ENCODE peak calls at places on chromosomes 5 and 9, in six cellular contexts. W is IMR-90, D is tibial nerve, S is HepG2, Y is body of pancreas, O is uterus. N is an unnamed sample.

GRCh38 chr5:128574041-128574440 is 36.0 kb upstream of the FBN2 start:
- DNase-seq in W (peak; percentile 56), D (no peak), S (no peak), Y (no peak), O (no peak), N (no peak)

GRCh38 chr9:34552986-34553385 is 30.2 kb upstream of the ENHO start:
- DNase-seq in W (no peak), D (no peak), S (no peak), Y (no peak), O (no peak), N (no peak)

GRCh38 chr5:7897014-7897600 is 28.2 kb downstream of the MTRR start:
- DNase-seq in W (peak; percentile 52), D (no peak), S (peak; percentile 21), Y (no peak), O (no peak), N (no peak)

GRCh38 chr5:135444881-135445280 is 2.3 kb downstream of the DCANP1 start:
- DNase-seq in W (no peak), D (no peak), S (no peak), Y (no peak), O (no peak), N (peak; percentile 48)

GRCh38 chr9:18980124-18980660 is 52.8 kb downstream of the SAXO1 start:
- DNase-seq in W (no peak), D (no peak), S (no peak), Y (no peak), O (no peak), N (no peak)

GRCh38 chr5:103827976-103828375 is 265.4 kb upstream of the NUDT12 start:
- DNase-seq in W (no peak), D (no peak), S (no peak), Y (no peak), O (no peak), N (no peak)

GRCh38 chr9:95249986-95250385 is 67.5 kb downstream of the FANCC start:
- DNase-seq in W (no peak), D (no peak), S (peak; percentile 65), Y (peak; percentile 73), O (no peak), N (no peak)

GRCh38 chr9:121750715-121751623 is 99.5 kb downstream of the DAB2IP start:
- DNase-seq in W (no peak), D (no peak), S (peak; percentile 93), Y (peak; percentile 82), O (no peak), N (no peak)

GRCh38 chr9:34568133-34568532 is 21.4 kb downstream of the CNTFR start:
- DNase-seq in W (no peak), D (no peak), S (no peak), Y (no peak), O (no peak), N (no peak)

GRCh38 chr9:34267660-34268059 is 61.4 kb downstream of the KIF24 start:
- DNase-seq in W (no peak), D (no peak), S (no peak), Y (no peak), O (no peak), N (no peak)

GRCh38 chr5:150791536-150791935 is 13.0 kb downstream of the SMIM3 start:
- DNase-seq in W (peak; percentile 52), D (no peak), S (no peak), Y (no peak), O (no peak), N (no peak)

GRCh38 chr9:130240410-130241197 is 25.0 kb upstream of the HMCN2 start:
- DNase-seq in W (peak; percentile 71), D (peak; percentile 77), S (peak; percentile 72), Y (peak; percentile 79), O (peak; percentile 75), N (peak; percentile 49)

GRCh38 chr5:127705120-127705892 is 2.1 kb downstream of the CCDC192 start:
- DNase-seq in W (peak; percentile 86), D (peak; percentile 43), S (no peak), Y (peak; percentile 43), O (peak; percentile 26), N (no peak)

GRCh38 chr9:111013707-111014106 is 24.6 kb downstream of the LPAR1 start:
- DNase-seq in W (no peak), D (no peak), S (no peak), Y (no peak), O (no peak), N (no peak)

GRCh38 chr5:80230269-80230992 is 25.4 kb downstream of the SERINC5 start:
- DNase-seq in W (no peak), D (no peak), S (peak; percentile 47), Y (no peak), O (no peak), N (no peak)
- H3K4me1 ChIP-seq in W (no peaks in the 10 kb centered on the region), D (peaks cover 9% of the 10 kb centered on the region), S (peaks cover 61% of the 10 kb centered on the region), Y (peaks cover 28% of the 10 kb centered on the region), O (no peaks in the 10 kb centered on the region), N (peaks cover 9% of the 10 kb centered on the region)

GRCh38 chr5:95961617-95962474 is at the start of gene ELL2:
- DNase-seq in W (peak; percentile 98), D (peak; percentile 97), S (peak; percentile 97), Y (peak; percentile 100), O (peak; percentile 97), N (peak; percentile 99)
- TF ChIP-seq POLR2A in W (peak; percentile 97), D (peak; percentile 81), S (peak; percentile 64), Y (peak; percentile 98), O (peak; percentile 88), N (peak; percentile 97)

DNA sequence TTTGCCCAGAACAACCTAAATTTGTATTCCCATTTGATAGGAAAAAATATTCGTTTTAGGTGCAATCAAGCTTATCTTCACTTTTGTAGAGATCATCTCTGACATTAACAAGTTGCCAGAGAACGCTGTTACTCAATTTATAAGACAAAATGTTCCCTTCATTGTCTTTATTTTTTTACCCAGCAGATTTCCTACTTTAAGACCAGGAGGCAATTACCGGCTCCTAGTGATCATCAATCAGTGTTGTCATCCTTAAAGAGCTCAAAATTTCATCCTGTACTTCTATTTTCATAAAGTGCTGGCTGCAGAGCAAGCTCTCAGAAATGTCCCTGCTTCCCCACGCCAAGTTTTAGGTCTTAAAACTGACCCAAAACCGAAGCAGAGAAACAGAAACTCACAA is 82.9 kb downstream of the PJA2 start:
- DNase-seq in W (no peak), D (no peak), S (no peak), Y (no peak), O (no peak), N (no peak)
- H3K4me3 ChIP-seq in W (no peak overlapping the region), D (no peak overlapping the region), S (no peak overlapping the region), Y (no peak overlapping the region), O (no peak overlapping the region), N (no peak overlapping the region)

GRCh38 chr9:92963831-92964606 is 16.7 kb downstream of the FGD3 start:
- DNase-seq in W (no peak), D (peak; percentile 25), S (peak; percentile 39), Y (peak; percentile 64), O (no peak), N (peak; percentile 43)

GRCh38 chr9:92961627-92962302 is 14.4 kb downstream of the FGD3 start:
- DNase-seq in W (no peak), D (no peak), S (no peak), Y (no peak), O (no peak), N (no peak)

GRCh38 chr9:92964607-92964975 is 17.3 kb downstream of the FGD3 start:
- DNase-seq in W (no peak), D (no peak), S (no peak), Y (no peak), O (no peak), N (no peak)

GRCh38 chr9:92962303-92962649 is 15.0 kb downstream of the FGD3 start:
- DNase-seq in W (no peak), D (no peak), S (no peak), Y (no peak), O (no peak), N (no peak)

DNA sequence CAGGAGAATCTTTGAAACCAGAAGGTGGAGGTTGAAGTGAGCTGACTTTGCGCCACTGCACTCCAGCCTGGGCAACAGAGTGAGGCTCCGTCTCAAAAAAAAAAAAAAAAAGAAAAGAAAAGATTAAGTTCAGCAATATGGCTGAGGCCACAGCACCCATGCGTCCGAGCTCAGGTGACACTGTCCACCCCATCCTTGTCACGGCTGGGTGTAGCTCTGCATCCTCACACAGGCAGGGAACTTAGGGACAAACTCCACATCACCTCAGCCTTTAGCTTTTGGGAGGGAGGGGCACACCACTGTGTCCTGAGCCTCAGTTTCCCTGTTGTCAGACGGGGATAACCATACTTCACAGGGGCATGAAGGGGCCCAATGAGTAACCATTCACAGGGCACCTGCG is 15.5 kb downstream of the FGD3 start:
- DNase-seq in W (no peak), D (no peak), S (no peak), Y (no peak), O (no peak), N (no peak)
- H3K4me1 ChIP-seq in W (no peaks in the 10 kb centered on the region), D (no peaks in the 10 kb centered on the region), S (peaks cover 34% of the 10 kb centered on the region), Y (peaks cover 7% of the 10 kb centered on the region), O (no peaks in the 10 kb centered on the region), N (no peaks in the 10 kb centered on the region)

DNA sequence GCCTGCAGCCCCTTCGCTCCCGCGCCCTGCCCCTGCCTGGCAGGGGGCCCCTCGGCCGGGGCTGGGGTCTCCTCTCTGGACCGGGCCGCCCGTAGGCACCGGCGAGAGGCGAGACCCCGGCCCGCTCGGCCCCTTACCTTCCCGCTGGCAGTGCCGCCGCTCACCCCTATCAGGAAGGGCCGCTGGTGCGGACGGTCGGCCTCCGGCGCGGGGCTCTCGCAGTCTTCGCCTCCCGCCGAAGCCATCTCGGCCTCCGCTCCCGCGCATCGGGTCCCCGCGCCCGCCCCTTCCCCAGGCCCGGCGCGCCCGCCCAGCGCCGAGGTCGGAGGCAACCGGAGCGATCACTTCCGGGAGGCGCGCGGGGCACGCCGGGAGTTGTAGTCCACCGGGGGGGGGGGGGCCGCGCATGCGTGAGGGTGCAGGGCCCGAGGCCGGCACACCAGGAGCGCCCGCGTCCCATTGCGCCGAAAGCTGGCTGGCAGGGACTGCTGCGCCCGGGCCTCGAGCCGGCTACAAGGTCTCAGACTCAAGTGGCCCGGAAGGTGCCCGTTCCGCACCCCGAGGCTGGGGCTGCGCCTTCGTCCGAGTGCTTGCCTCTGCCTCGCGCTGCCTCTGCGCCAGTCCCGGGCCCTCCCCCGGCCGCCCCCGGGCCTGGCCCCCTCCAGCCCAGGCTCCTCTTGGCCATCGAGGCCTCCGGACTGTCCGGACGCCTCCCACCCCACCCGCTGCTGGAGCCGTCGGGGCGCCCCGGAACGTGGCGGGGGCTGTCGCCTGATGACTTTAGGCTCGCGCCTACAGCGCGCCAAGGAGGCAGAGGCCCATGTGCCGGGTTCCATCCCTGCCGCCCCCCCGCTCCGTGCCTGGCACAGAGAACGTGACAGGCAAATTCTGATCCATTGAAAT is at the start of gene UCK1:
- DNase-seq in W (peak; percentile 62), D (peak; percentile 42), S (peak; percentile 42), Y (peak; percentile 80), O (peak; percentile 72), N (peak; percentile 82)
- TF ChIP-seq POLR2A in W (no peak), D (peak; percentile 41), S (peak; percentile 29), Y (peak; percentile 69), O (peak; percentile 32), N (peak; percentile 77)

DNA sequence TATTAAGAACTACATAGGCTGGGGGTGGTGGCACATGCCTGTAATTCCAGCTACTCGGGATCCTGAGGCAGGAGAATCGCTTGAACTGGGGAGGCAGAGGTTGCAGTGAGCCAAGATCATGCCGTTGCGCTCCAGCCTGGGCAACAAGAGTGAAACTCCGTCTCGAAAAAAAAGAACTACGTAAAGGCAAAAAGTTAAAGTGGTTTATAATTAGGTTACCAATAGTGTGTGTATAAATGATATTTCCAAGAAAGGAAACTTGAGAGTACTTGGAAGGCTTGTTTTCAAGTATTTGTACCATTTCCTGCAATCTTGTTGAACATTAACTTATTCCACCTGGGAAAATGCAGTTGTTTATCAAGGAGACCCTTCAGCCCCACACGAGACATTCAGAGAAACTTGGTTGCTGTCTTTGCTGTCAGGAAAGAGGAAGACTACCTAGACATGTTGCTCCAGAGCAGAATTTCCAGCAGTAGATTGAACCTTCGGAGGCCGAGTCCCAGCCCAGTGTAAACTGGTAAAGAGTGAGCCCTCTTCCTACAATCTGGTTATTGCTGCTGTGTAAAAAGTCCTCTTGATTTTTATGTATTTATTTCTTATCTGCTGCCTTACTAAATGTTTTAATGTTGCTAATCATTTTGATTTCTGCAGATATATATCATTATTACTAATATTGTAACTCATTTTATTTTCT is 30.1 kb downstream of the STXBP1 start:
- DNase-seq in W (no peak), D (no peak), S (no peak), Y (no peak), O (no peak), N (no peak)
- H3K4me3 ChIP-seq in W (no peak overlapping the region), D (no peak overlapping the region), S (peak overlapping the region; percentile 28), Y (no peak overlapping the region), O (no peak overlapping the region), N (no peak overlapping the region)

N was measured in heart left ventricle.